ENCODE peak calls at places on chromosomes 4 and X, in four cellular contexts. O is neural progenitor cell; U is CD8-positive, alpha-beta T cell; K is effector memory CD4-positive, alpha-beta T cell. B is an unnamed sample. For H3K4me1 and H3K36me3, the result is how much of the 10 kb centered on the place peaks cover.

GRCh38 chr4:133154725-133155124 is 5.6 kb downstream of the PCDH10 start:
- DNase-seq in O (peak), U (no peak), K (no peak), B (no peak)

GRCh38 chrX:101430457-101431078 is 22.5 kb downstream of the HNRNPH2 start:
- DNase-seq in O (no peak), U (no peak), K (no peak), B (no peak)

GRCh38 chrX:13716905-13717304 is 17.5 kb downstream of the TRAPPC2 start:
- DNase-seq in O (no peak), U (peak), K (peak), B (no peak)

GRCh38 chrX:18574591-18574990 is 97.3 kb downstream of the RS1 start:
- DNase-seq in O (no peak), U (no peak), K (no peak), B (no peak)

GRCh38 chrX:39293203-39293602 is 491.9 kb downstream of the MID1IP1 start:
- DNase-seq in O (no peak), U (no peak), K (no peak), B (no peak)

GRCh38 chrX:37685452-37686347 is at the start of gene XK:
- DNase-seq in O (peak), U (peak), K (no peak), B (peak)

GRCh38 chr4:102196221-102196620 is 149.1 kb downstream of the SLC39A8 start:
- DNase-seq in O (peak), U (no peak), K (no peak), B (no peak)

GRCh38 chr4:172927096-172927495 is 241.5 kb upstream of the GALNT7 start:
- DNase-seq in O (no peak), U (no peak), K (no peak), B (no peak)

GRCh38 chr4:133483600-133484246 is 334.6 kb downstream of the PCDH10 start:
- DNase-seq in O (peak), U (no peak), K (no peak), B (peak)

GRCh38 chr4:68948044-68948743 is 3.4 kb downstream of the UGT2A3 start:
- DNase-seq in O (no peak), U (no peak), K (no peak), B (no peak)

GRCh38 chrX:55039471-55039870 is 8.7 kb upstream of the ALAS2 start:
- DNase-seq in O (no peak), U (no peak), K (no peak), B (no peak)

GRCh38 chr4:124104628-124105027 is 607.9 kb downstream of the ANKRD50 start:
- DNase-seq in O (no peak), U (no peak), K (no peak), B (no peak)

GRCh38 chr4:124104101-124104500 is 608.4 kb downstream of the ANKRD50 start:
- DNase-seq in O (no peak), U (no peak), K (no peak), B (no peak)

GRCh38 chr4:124105212-124105611 is 607.3 kb downstream of the ANKRD50 start:
- DNase-seq in O (no peak), U (no peak), K (no peak), B (no peak)
- H3K27ac ChIP-seq in O (no peak), U (no peak), K (no peak), B (no peak)

DNA sequence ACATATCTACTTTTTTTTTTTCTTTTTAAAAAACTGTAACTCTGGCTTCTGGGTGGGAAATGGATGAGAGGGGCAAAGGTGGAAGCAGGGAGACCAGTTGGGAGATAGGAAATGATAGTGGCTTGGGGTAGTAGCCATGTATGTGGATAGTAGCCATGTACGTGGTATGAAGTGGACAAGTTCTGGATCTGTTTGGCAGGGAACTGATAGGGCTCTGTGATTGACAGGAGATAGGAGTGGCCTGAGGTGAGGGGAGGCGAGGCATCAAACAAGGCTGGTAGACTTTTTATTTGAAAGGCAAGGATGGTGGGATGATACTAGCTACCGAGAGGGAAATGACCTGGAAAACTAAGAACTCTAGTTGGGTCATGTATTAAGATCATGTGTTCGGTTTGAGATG is 117.8 kb downstream of the AFF1 start:
- DNase-seq in O (no peak), U (no peak), K (no peak), B (no peak)
- H3K4me1 ChIP-seq in O (half or more), U (under half), K (under half), B (under half)

GRCh38 chr4:168877407-168877778 is 132.7 kb downstream of the CBR4 start:
- DNase-seq in O (no peak), U (no peak), K (no peak), B (no peak)
- H3K36me3 ChIP-seq in O (under half), U (under half), K (under half), B (under half)

GRCh38 chr4:160299177-160299576 is 1196.3 kb downstream of the RAPGEF2 start:
- DNase-seq in O (no peak), U (no peak), K (no peak), B (no peak)
- H3K27ac ChIP-seq in O (no peak), U (no peak), K (no peak), B (no peak)

GRCh38 chr4:186161138-186161537 is 30.2 kb upstream of the CYP4V2 start:
- DNase-seq in O (no peak), U (no peak), K (no peak), B (no peak)
- H3K4me1 ChIP-seq in O (under half), U (under half), K (under half), B (under half)

GRCh38 chrX:47241201-47242011 is 8.6 kb downstream of the USP11 start:
- DNase-seq in O (no peak), U (no peak), K (no peak), B (no peak)
- H3K36me3 ChIP-seq in O (under half), U (under half), K (under half), B (under half)

GRCh38 chr4:169220854-169221311 is 49.9 kb downstream of the SH3RF1 start:
- DNase-seq in O (peak), U (no peak), K (no peak), B (no peak)
- H3K27ac ChIP-seq in O (peak), U (no peak), K (no peak), B (no peak)

DNA sequence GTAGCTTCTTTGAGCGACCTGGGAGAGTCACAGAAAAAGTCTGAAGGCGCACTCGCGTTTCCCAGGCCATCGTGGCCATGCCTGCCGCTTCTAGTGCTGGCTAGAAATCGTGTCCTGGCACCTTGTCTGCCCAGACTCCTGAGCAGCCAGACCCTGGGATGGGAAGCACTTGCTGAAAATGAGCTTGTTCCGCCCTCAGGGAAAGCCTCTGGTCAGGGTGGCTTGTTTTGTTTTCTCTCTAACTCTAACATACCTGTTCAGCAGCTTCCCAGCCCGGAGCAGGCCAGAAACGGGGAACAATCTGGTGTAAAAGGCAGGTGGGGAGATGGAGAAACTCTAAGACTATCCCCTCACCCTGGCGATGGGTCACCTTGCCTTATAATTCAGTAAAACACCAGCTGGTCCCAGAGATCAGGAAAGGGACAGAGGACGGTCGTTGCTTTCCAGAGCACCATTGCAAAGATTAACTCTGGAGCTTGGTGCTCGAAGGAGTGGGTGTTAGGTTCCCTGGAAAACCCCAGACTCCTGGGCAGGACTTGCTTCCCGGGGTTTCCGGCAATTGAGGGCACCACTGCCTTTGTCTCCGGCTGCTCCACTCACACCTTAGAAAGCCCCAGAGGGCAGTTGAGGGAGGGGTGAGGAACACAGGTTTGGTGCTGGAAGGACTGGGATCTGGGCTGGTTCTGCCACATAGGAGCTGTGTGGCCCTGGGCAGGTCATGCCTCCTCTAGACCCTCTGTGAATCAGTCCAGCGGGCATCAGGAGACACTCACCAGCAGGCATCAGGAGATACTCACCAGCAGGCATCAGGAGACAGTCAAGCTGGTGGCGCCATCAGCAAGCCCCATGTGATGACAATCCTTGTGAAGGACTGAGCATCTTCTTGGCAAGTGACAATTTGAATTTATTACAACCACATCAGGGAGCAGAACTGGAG is 4.5 kb upstream of the SH3TC1 start:
- DNase-seq in O (no peak), U (no peak), K (no peak), B (no peak)
- H3K4me1 ChIP-seq in O (under half), U (under half), K (under half), B (under half)

GRCh38 chrX:135308345-135308855 is 880 bp upstream of the ETDC start:
- DNase-seq in O (no peak), U (no peak), K (no peak), B (no peak)
- H3K36me3 ChIP-seq in O (under half), U (under half), K (under half), B (under half)

GRCh38 chr4:3877236-3877635 is 111.1 kb downstream of the ADRA2C start:
- DNase-seq in O (no peak), U (no peak), K (no peak), B (no peak)
- H3K27ac ChIP-seq in O (no peak), U (no peak), K (no peak), B (no peak)

B was measured in iPS DF 6.9.